ENCODE peak calls at places on chromosomes 6 and 20, in four cellular contexts. N is IMR-90, X is H9, P is H1. H is an unnamed sample.

GRCh38 chr6:126682440-126682839 is 342.5 kb downstream of the CENPW start:
- DNase-seq in X (no peak), P (no peak), N (no peak), H (no peak)

GRCh38 chr20:11403711-11404110 is 514.0 kb upstream of the BTBD3 start:
- DNase-seq in N (no peak), X (no peak), P (no peak), H (peak; percentile 78)

GRCh38 chr6:79399499-79399898 is 137.7 kb downstream of the LCA5 start:
- DNase-seq in X (no peak), P (no peak), N (no peak), H (no peak)

GRCh38 chr6:137291441-137291840 is 72.3 kb upstream of the IFNGR1 start:
- DNase-seq in P (no peak), X (no peak), N (peak; percentile 12), H (no peak)

GRCh38 chr6:32763417-32763816 is at the start of gene HLA-DQB2:
- DNase-seq in X (no peak), N (no peak), P (no peak), H (no peak)

GRCh38 chr6:78589426-78589825 is 277.9 kb upstream of the IRAK1BP1 start:
- DNase-seq in N (no peak), P (no peak), X (no peak), H (no peak)

GRCh38 chr20:58479666-58480454 is 35.3 kb downstream of the APCDD1L start:
- DNase-seq in P (no peak), N (no peak), X (peak; percentile 9), H (no peak)

GRCh38 chr6:493840-494239 is 102.3 kb downstream of the IRF4 start:
- DNase-seq in N (no peak), P (no peak), X (no peak), H (no peak)

GRCh38 chr6:82917346-82918064 is 148.1 kb downstream of the UBE3D start:
- DNase-seq in X (no peak), P (no peak), N (peak; percentile 18), H (no peak)

GRCh38 chr6:132446136-132446535 is 44.9 kb upstream of the MOXD1 start:
- DNase-seq in N (no peak), P (no peak), X (no peak), H (no peak)

GRCh38 chr20:2918096-2919049 is 45.1 kb downstream of the PTPRA start:
- DNase-seq in P (no peak), X (no peak), N (no peak), H (no peak)

GRCh38 chr6:110338820-110339470 is 19.2 kb downstream of the METTL24 start:
- DNase-seq in N (peak; percentile 37), P (no peak), X (no peak), H (no peak)

GRCh38 chr6:166650824-166651223 is 23.8 kb upstream of the RPS6KA2 start:
- DNase-seq in X (no peak), P (no peak), N (no peak), H (no peak)

GRCh38 chr20:62702008-62702290 is 6.7 kb upstream of the NTSR1 start:
- DNase-seq in N (no peak), X (no peak), P (no peak), H (no peak)
- H3K27me3 ChIP-seq in N (peaks cover 3% of the 10 kb centered on the region), X (no peaks in the 10 kb centered on the region), P (peaks cover 2% of the 10 kb centered on the region), H (no peaks in the 10 kb centered on the region)

DNA sequence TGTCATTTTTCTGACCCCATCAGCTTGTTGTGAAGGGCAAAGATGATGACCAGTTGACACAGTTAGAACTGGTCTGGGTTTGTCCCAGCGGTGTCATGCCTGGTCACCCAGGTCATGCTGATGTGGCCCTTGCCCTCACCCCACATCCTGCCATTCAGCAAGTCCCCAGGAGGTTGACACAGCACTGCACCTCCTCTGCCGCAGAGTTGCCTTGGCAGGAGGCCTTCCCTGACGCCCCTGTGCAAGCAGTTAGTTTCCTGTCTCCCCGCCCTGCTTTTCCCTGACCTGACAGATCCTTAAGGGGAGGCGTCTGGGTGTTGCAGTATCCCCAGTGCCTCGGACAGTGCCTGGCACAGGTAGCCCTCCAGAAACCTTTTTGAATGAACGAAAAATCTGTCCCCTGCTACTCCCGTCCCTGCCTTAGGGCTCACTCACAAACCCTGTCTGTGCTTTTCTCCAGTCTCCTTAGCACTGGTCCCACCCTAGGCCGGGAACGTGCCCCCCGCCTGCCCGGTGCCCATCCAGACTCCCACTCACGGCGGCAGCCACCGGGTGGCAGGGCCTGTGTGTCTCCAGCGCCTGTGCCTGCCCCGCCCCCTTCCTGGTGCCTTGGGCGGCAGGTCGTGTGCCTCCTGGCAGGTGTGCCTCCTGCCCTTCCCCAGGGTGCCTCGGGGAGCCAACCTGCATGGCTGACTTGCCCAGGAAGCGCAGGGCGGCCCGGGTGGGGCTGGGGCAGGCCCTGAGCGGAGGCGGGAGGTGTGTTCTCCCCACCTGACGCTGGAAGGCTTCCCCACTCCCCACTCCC is 146.3 kb upstream of the RNF24 start:
- DNase-seq in N (no peak), X (no peak), P (no peak), H (no peak)
- H3K23ac ChIP-seq in N (peak overlapping the region; percentile 66), X (no peak overlapping the region), P (no peak overlapping the region), H (no peak overlapping the region)

GRCh38 chr6:80504882-80505281 is 398.4 kb downstream of the BCKDHB start:
- DNase-seq in N (no peak), P (no peak), X (no peak), H (no peak)

GRCh38 chr6:80503660-80504059 is 397.2 kb downstream of the BCKDHB start:
- DNase-seq in X (no peak), P (no peak), N (no peak), H (no peak)

GRCh38 chr6:80502871-80503270 is 396.4 kb downstream of the BCKDHB start:
- DNase-seq in X (no peak), P (no peak), N (no peak), H (no peak)
- H4K5ac ChIP-seq in X (no peak overlapping the region), P (no peak overlapping the region), N (no peak overlapping the region), H (no peak overlapping the region)

DNA sequence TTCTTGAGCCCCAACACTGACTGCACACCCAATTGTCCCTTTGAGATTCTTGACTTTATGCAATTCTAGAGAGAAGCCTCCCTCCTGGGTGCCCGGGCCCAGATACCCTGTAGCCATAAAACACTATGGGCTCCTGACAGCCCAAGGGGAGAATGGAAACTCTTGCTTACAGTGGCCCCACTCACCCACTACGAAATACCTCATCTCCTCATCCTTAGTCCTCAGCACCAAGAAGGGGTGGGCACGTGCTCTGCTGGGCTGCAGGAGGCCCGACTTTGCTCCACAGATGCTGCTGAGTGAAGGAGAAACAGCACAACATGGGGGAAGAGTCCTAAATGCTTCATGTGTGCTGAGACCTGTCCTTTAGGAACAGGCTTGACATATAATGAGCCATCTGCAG is 17.4 kb upstream of the SIRPG start:
- DNase-seq in N (no peak), P (peak; percentile 23), X (no peak), H (no peak)
- H3K27me3 ChIP-seq in N (peaks cover 6% of the 10 kb centered on the region), P (peaks cover 13% of the 10 kb centered on the region), X (no peaks in the 10 kb centered on the region), H (no peaks in the 10 kb centered on the region)

GRCh38 chr20:62564456-62565245 is 77.7 kb upstream of the SLCO4A1 start:
- DNase-seq in X (no peak), P (no peak), N (no peak), H (no peak)

GRCh38 chr20:62568045-62568389 is 74.3 kb upstream of the SLCO4A1 start:
- DNase-seq in P (no peak), X (no peak), N (no peak), H (no peak)

GRCh38 chr20:62567246-62568044 is 74.9 kb upstream of the SLCO4A1 start:
- DNase-seq in X (no peak), P (no peak), N (no peak), H (no peak)

GRCh38 chr20:62566266-62566665 is 76.0 kb upstream of the SLCO4A1 start:
- DNase-seq in X (no peak), N (no peak), P (no peak), H (no peak)

GRCh38 chr20:62566771-62567170 is 75.5 kb upstream of the SLCO4A1 start:
- DNase-seq in N (no peak), X (no peak), P (no peak), H (no peak)
- H3K23ac ChIP-seq in N (no peak overlapping the region), X (no peak overlapping the region), P (no peak overlapping the region), H (no peak overlapping the region)

GRCh38 chr20:31837896-31838397 is 7.5 kb downstream of the FOXS1 start:
- DNase-seq in X (no peak), P (no peak), N (peak; percentile 19), H (peak; percentile 53)
- H4K5ac ChIP-seq in X (no peak overlapping the region), P (no peak overlapping the region), N (no peak overlapping the region), H (no peak overlapping the region)

GRCh38 chr6:117263353-117263927 is 1.9 kb upstream of the VGLL2 start:
- DNase-seq in P (no peak), X (no peak), N (no peak), H (no peak)

GRCh38 chr6:117266948-117267347 is 1.6 kb downstream of the VGLL2 start:
- DNase-seq in N (no peak), X (no peak), P (no peak), H (no peak)

GRCh38 chr6:117266267-117266797 is 974 bp downstream of the VGLL2 start:
- DNase-seq in P (no peak), X (no peak), N (no peak), H (no peak)

GRCh38 chr6:117264487-117265424 is 602 bp upstream of the VGLL2 start:
- DNase-seq in N (no peak), P (peak; percentile 67), X (peak; percentile 39), H (peak; percentile 51)

GRCh38 chr6:117265425-117266266 is at the start of gene VGLL2:
- DNase-seq in X (peak; percentile 70), N (peak; percentile 18), P (peak; percentile 79), H (peak; percentile 72)
- H3K27me3 ChIP-seq in X (peaks cover 67% of the 10 kb centered on the region), N (peaks cover 82% of the 10 kb centered on the region), P (peaks cover 91% of the 10 kb centered on the region), H (peaks cover 74% of the 10 kb centered on the region)

DNA sequence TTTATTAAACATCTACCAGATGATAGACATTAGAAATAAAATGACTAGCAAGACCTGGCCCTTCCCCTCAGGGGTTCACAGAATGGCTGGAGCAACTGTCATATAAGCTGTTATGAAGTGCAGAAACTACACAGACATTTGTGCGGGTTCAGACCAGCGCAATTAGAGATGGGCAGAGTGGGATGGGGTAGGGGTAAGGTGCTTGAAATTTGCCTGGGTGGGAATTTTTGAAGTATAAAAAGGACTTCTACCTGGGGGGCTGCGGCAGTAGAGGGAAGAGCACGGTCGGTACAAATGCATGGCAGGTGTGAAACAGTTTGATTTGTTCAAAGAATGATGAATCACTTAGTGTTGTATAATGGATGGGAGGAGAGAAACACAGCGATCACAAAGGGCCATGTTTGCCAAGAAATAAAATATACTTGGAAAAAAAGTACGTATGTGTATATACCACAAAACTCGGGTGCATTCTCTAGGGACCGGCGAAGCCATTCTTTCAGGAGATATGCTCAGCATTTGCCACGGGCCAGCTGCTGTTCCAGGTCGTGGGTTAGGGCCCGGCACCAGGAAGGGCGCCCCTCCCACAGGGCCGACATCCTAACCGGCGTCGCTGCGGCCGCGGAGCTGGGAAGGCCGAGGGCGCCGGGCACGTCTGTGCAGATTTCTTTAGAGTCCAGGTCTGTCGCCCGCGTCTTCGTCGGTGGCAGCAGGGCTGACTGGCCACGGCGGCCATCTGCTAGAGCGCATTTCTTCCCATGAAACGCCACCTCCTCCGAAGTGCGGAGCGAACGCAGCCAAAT is 809 bp upstream of the NOL7 start:
- DNase-seq in N (no peak), X (no peak), P (no peak), H (no peak)
- H3K23ac ChIP-seq in N (peak overlapping the region; percentile 88), X (no peak overlapping the region), P (no peak overlapping the region), H (peak overlapping the region; percentile 0)

DNA sequence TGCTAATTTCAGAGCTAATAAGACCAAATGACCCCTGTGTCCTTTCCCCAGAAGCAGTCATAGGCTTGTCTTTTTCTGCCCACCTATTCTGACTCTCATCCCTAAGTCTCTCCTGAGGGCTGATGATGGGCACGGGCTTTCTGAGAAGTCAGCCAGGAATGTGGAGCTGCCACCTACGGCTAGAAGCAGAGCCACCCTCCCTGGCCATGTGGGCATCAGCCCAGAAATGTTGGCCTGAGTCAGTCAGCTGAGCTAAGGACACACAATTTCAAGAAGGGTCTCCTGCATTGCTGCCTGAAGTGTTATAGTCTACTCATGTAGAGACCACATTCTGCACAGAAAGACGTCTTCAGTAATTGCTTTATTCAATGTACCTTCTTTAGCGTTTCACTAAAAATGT is 17.1 kb downstream of the MYLIP start:
- DNase-seq in N (no peak), X (no peak), P (no peak), H (no peak)
- H4K5ac ChIP-seq in N (no peak overlapping the region), X (no peak overlapping the region), P (no peak overlapping the region), H (no peak overlapping the region)